ENCODE peak calls at places on chromosome 7, in eight cellular contexts. M, F, P, B, Q, O, X and E are unnamed samples.
A peak's percentile ranks its signal among the peaks of the same experiment; 100 is the strongest.

GRCh38 chr7:140541513-140542192 is 62.3 kb upstream of the MKRN1 start:
- DNase-seq in F (peak; percentile 90), O (peak; percentile 93), Q (peak; percentile 92), X (peak; percentile 95), B (peak; percentile 78), P (peak; percentile 90), M (peak; percentile 86), E (peak; percentile 59)

GRCh38 chr7:77565917-77566316 is 28.8 kb downstream of the PTPN12 start:
- DNase-seq in B (no peak), M (peak; percentile 79), P (no peak), Q (peak; percentile 87), X (peak; percentile 76), O (no peak), F (no peak), E (no peak)

GRCh38 chr7:100483101-100483727 is 513 bp upstream of the NYAP1 start:
- DNase-seq in O (peak; percentile 20), M (peak; percentile 51), B (no peak), X (peak; percentile 55), P (peak; percentile 93), F (peak; percentile 59), Q (peak; percentile 37), E (no peak)

GRCh38 chr7:31071316-31071715 is 19.2 kb downstream of the ADCYAP1R1 start:
- DNase-seq in F (no peak), Q (no peak), O (no peak), P (no peak), B (no peak), M (no peak), X (no peak), E (no peak)

GRCh38 chr7:132743974-132744373 is 167.7 kb upstream of the PLXNA4 start:
- DNase-seq in O (no peak), P (no peak), Q (no peak), B (no peak), F (no peak), X (peak; percentile 32), M (no peak), E (no peak)

GRCh38 chr7:129741011-129741410 is 129.5 kb downstream of the NRF1 start:
- DNase-seq in M (no peak), F (no peak), O (no peak), Q (no peak), X (no peak), B (no peak), P (no peak), E (no peak)

GRCh38 chr7:51316262-51316665 is 345 bp downstream of the COBL start:
- DNase-seq in O (no peak), P (peak; percentile 83), M (no peak), B (no peak), X (no peak), F (no peak), Q (no peak), E (no peak)

GRCh38 chr7:158356454-158356853 is 231.2 kb downstream of the PTPRN2 start:
- DNase-seq in M (no peak), X (no peak), B (no peak), P (peak; percentile 12), F (no peak), O (no peak), Q (no peak), E (no peak)

DNA sequence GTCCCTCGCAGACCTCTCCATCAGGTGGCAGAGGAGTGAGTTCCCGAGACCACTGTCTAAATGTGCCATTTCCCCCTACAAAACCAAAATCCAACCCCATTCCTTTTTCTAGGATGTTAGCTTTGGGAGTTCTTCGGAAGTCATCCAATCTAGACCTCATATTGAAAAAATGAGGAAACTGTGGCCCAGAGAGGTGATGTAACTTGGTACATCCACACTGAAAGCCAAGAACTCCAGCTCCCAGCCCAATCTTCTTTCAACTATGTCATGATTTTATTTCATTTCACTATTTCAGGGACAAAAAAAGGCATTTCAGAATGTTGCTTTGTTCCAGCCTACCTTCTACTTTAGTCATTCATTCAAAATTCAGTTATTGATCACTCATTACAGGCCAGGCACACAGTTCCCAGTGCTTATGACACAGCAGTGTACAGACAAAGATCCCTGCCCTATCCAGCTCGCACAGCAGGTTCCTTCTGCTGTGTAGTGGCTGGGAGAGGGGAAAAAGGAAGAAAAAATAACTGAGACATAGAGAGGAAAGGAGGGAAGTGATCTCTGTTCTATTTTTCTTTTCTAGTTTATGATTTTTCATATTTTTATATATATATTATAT is 35.8 kb downstream of the SCRN1 start:
- DNase-seq in F (no peak), M (no peak), Q (peak; percentile 23), B (no peak), O (no peak), X (peak; percentile 33), P (no peak), E (no peak)
- TF ChIP-seq CTCF in F (no peak), M (no peak), Q (no peak), B (no peak), O (no peak), X (no peak), P (peak; percentile 39), E (no peak)

GRCh38 chr7:36287371-36288241 is 102.1 kb upstream of the ANLN start:
- DNase-seq in X (no peak), B (no peak), P (peak; percentile 76), M (no peak), F (no peak), Q (no peak), O (no peak), E (no peak)

GRCh38 chr7:36295090-36295489 is 94.6 kb upstream of the ANLN start:
- DNase-seq in B (no peak), M (peak; percentile 18), Q (no peak), X (no peak), P (peak; percentile 1), F (no peak), O (no peak), E (no peak)

GRCh38 chr7:36288501-36288900 is 101.2 kb upstream of the ANLN start:
- DNase-seq in X (no peak), P (no peak), M (no peak), O (no peak), F (no peak), Q (no peak), B (no peak), E (no peak)

GRCh38 chr7:36289833-36290661 is 99.6 kb upstream of the ANLN start:
- DNase-seq in O (no peak), M (no peak), P (no peak), Q (no peak), X (no peak), B (no peak), F (no peak), E (no peak)

DNA sequence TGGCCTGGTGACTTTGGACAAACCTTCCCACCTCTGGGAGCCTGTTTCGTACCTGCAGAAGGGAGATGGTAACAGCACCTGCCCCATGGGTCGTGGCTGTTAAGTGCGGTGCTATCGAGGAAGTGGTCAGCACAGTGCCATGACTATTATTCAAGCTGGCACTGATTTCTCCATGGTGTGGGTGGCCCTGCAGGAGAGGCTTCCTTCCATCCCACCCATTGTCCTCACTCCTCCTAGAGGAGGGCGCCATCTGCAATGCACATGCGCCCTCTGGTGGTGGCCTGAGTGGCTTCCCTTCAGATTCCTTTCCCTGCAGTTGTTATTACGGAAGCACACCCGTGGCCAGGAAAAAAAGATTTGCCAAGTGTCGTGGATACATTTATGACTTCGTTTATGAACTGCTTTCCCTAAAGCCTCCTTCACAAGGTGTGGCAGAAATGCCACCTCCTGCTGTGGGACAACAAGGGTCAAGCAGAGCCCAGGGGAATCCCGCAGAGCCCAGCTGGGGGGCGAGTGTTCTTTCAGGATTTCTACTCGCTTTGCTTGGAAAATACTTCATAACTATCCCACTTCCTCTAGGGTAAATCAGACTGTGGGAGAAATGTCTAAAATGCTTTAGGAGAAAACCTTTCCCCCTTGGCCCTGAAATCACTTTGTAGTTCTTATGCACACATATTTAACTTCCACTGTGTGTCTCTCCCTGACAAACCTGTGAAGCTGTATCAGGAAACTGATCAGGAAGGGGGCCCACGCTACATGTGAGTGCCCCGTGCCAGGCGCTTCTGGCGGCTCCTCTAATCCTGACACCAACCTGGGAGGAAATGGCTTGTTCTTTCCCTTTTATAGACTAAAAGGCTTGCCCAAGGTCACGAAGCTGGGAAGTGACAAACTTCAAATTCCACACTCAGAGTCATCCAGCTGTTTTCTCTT is 98.0 kb upstream of the ANLN start:
- DNase-seq in M (peak; percentile 80), P (peak; percentile 92), Q (peak; percentile 84), B (peak; percentile 59), O (peak; percentile 84), X (peak; percentile 89), F (peak; percentile 88), E (peak; percentile 48)
- H3K4me3 ChIP-seq in M (peak overlapping the region; percentile 21), P (no peak overlapping the region), Q (peak overlapping the region; percentile 25), B (peak overlapping the region; percentile 21), O (peak overlapping the region; percentile 22), X (peak overlapping the region; percentile 54), F (peak overlapping the region; percentile 21), E (peak overlapping the region; percentile 40)

GRCh38 chr7:14233898-14234174 is 244.4 kb upstream of the ETV1 start:
- DNase-seq in O (no peak), P (no peak), B (no peak), F (no peak), X (no peak), M (no peak), Q (no peak), E (no peak)

GRCh38 chr7:14236834-14237233 is 247.4 kb upstream of the ETV1 start:
- DNase-seq in P (no peak), X (no peak), F (no peak), Q (no peak), B (no peak), M (no peak), O (no peak), E (no peak)

GRCh38 chr7:14233026-14233897 is 243.8 kb upstream of the ETV1 start:
- DNase-seq in F (no peak), B (no peak), X (peak; percentile 17), O (peak; percentile 35), P (peak; percentile 51), M (peak; percentile 45), Q (peak; percentile 59), E (no peak)

DNA sequence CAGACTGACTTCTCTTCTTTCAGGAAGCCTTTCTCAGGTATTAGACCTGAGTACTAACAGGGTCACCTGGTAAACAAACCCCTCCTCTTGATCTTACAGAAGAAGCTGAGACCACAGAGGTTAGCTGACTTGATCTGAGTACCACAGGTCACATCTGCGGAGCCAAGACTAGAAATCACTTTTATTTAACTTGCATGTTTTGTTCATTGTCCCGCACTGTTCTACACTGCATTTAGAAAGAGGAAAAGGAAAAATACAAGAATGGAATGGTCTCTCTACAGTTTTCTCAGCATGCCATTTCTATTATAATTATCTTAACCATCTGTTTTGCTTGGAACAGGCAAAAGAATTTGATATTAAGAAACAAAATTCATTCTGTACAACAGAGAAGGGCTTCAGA is 245.6 kb upstream of the ETV1 start:
- DNase-seq in P (no peak), X (no peak), O (no peak), F (no peak), M (no peak), B (no peak), Q (no peak), E (no peak)
- TF ChIP-seq CTCF in P (no peak), X (no peak), O (no peak), F (no peak), M (no peak), B (no peak), Q (no peak), E (no peak)

DNA sequence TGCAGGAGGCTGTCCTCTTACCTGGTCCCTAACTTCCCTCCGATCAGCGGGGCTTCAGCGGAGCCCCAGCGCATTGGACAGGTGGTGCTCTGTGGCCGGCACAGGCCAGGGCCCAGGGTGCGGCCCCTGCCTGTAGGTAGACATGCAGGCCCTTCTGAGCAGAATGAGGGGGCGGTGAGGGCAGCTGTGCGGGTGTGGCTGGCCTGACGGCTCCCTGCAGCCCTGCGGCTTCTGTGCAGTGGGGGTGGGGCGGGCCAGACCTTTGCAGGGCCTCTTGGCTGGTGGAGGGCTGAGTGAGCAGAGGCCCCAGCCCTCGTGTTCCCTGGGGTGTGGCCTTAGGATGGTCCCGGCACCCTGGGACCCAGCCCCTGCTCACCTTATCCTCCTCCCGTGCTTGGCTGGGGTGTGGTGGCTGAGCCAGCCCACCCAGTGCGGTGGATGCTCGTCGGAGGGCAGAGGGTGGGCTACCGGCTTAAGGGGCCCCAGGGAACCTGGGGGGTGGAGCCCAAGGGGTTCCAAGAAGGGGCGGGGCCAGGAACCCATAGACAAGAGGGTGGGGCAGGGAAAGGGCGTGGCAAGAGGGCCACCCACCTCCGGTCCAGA is 175.2 kb upstream of the TNRC18 start:
- DNase-seq in M (peak; percentile 43), Q (no peak), B (no peak), P (peak; percentile 75), F (no peak), X (no peak), O (no peak), E (no peak)
- H3K4me3 ChIP-seq in M (no peak overlapping the region), Q (no peak overlapping the region), B (no peak overlapping the region), P (peak overlapping the region; percentile 71), F (no peak overlapping the region), X (no peak overlapping the region), O (no peak overlapping the region), E (no peak overlapping the region)